ENCODE peak calls at places on chromosomes 16 and 17, in four cellular contexts. X is HEK293T, P is GM12878, M is HepG2. Z is an unnamed sample.

GRCh38 chr17:59601130-59601529 is 18.6 kb upstream of the CLTC start:
- DNase-seq in M (no peak), P (no peak), X (no peak), Z (no peak)

GRCh38 chr16:81779540-81780320 is 639 bp downstream of the PLCG2 start:
- DNase-seq in M (no peak), X (no peak), P (no peak), Z (peak; percentile 46)

GRCh38 chr17:62819511-62820221 is 11.6 kb upstream of the MARCHF10 start:
- DNase-seq in M (peak; percentile 78), P (no peak), X (peak; percentile 34), Z (no peak)

GRCh38 chr17:11608396-11608795 is 10.1 kb downstream of the DNAH9 start:
- DNase-seq in M (peak; percentile 85), X (no peak), P (no peak), Z (peak; percentile 13)

GRCh38 chr17:19302791-19303233 is 59.7 kb downstream of the B9D1 start:
- DNase-seq in M (no peak), P (no peak), X (no peak), Z (no peak)

GRCh38 chr17:63694229-63694973 is 5.5 kb downstream of the LIMD2 start:
- DNase-seq in M (no peak), P (no peak), X (no peak), Z (no peak)

GRCh38 chr17:39867084-39867890 is 715 bp upstream of the ZPBP2 start:
- DNase-seq in P (peak; percentile 96), M (no peak), X (no peak), Z (no peak)

GRCh38 chr17:66930933-66931332 is 33.6 kb upstream of the CACNG4 start:
- DNase-seq in M (peak; percentile 40), P (no peak), X (peak; percentile 56), Z (peak; percentile 46)

GRCh38 chr16:89089142-89089541 is 4.5 kb upstream of the ACSF3 start:
- DNase-seq in P (no peak), X (no peak), M (no peak), Z (no peak)

GRCh38 chr16:68538880-68539701 is at the start of gene ZFP90:
- DNase-seq in X (peak; percentile 98), M (peak; percentile 77), P (peak; percentile 38), Z (peak; percentile 87)

GRCh38 chr17:40298726-40299125 is 10.3 kb upstream of the RARA start:
- DNase-seq in X (no peak), M (no peak), P (no peak), Z (no peak)

GRCh38 chr16:72493681-72494415 is 321.9 kb upstream of the PMFBP1 start:
- DNase-seq in M (no peak), X (no peak), P (no peak), Z (no peak)

GRCh38 chr17:51372345-51373004 is 112.1 kb downstream of the UTP18 start:
- DNase-seq in M (peak; percentile 72), X (peak; percentile 50), P (peak; percentile 82), Z (peak; percentile 88)

GRCh38 chr17:81960130-81960958 is 643 bp downstream of the NOTUM start:
- DNase-seq in M (no peak), X (no peak), P (no peak), Z (peak; percentile 40)

GRCh38 chr16:51374790-51375189 is 223.7 kb upstream of the SALL1 start:
- DNase-seq in M (no peak), P (no peak), X (no peak), Z (no peak)

DNA sequence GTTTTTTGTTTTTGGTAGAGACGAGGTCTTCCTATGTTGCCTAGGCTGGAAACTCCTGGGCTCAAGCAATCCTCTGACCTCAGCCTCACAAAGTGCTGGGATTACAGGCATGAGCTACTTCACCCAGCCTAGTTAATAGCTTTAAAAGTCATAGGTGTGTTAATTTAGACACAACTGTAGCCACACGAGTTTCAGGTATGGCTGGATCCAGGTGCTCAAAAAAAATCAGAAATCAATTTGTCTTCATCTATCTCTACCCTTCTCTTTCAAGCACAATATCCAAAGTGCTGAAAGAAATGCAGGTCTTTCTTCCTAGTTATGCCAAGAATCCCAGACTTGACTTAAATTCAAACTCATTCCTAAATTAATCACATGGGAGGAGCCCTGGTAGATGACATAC is 23.9 kb upstream of the C16orf87 start:
- DNase-seq in P (no peak), M (no peak), X (no peak), Z (no peak)
- TF ChIP-seq TARDBP in P (no peak), M (no peak), X (no peak), Z (no peak)

GRCh38 chr16:11180489-11180888 is 75.5 kb downstream of the SOCS1 start:
- DNase-seq in X (no peak), M (no peak), P (no peak), Z (no peak)
- TF ChIP-seq TARDBP in X (no peak), M (no peak), P (no peak), Z (no peak)

GRCh38 chr16:12390644-12391043 is 413.0 kb downstream of the CPPED1 start:
- DNase-seq in X (no peak), M (no peak), P (no peak), Z (no peak)
- TF ChIP-seq TARDBP in X (no peak), M (no peak), P (no peak), Z (no peak)

GRCh38 chr16:9090101-9090959 is 1.1 kb upstream of the HAPSTR1 start:
- DNase-seq in X (peak; percentile 22), P (no peak), M (no peak), Z (peak; percentile 58)
- TF ChIP-seq TARDBP in X (no peak), P (no peak), M (no peak), Z (no peak)

GRCh38 chr17:30391534-30391933 is 12.8 kb downstream of the CPD start:
- DNase-seq in P (no peak), M (no peak), X (no peak), Z (no peak)

GRCh38 chr17:30388321-30389179 is 9.8 kb downstream of the CPD start:
- DNase-seq in P (no peak), M (no peak), X (no peak), Z (no peak)

GRCh38 chr17:30393491-30393890 is 14.8 kb downstream of the CPD start:
- DNase-seq in X (no peak), M (no peak), P (no peak), Z (no peak)

GRCh38 chr17:30393911-30394867 is 15.5 kb downstream of the CPD start:
- DNase-seq in P (no peak), X (no peak), M (no peak), Z (no peak)

DNA sequence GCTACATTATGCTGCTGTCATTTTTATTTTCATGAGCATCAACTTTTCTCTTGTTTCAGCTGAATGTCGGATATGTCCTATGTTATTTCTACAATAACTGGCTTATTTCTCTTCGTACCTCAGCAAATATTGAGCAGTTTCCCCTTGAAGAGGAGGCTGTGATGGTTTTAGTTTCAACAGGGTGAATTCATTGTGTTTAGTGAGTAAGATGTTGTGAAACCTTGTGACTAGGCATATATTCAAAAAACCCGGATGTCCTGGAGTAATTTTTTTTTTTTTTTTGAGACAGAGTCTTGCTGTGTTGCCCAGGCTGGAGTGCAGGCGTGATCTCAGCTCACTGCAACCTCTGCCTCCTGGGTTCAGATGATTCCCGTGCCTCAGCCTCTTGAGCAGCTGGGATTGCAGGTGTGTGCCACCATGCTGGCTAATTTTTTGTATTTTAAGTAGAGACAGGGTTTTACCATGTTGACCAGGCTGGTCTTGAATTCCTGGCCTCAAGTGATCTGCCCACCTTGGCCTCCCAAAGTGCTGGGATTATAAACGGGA is 11.1 kb downstream of the CPD start:
- DNase-seq in P (no peak), M (no peak), X (no peak), Z (no peak)
- TF ChIP-seq TARDBP in P (no peak), M (no peak), X (no peak), Z (no peak)